ENCODE peak calls at places on chromosomes 6 and 20, in five cellular contexts. One of them, this sample, is unnamed. For H3K9me3 and H3K36me3, the result is how much of the 10 kb centered on the place peaks cover.

GRCh38 chr6:154752015-154752414 is 18.8 kb downstream of the SCAF8 start:
- DNase-seq in HepG2: no peak
- DNase-seq in pancreas: no peak
- DNase-seq in endodermal cell: no peak
- DNase-seq in spleen: no peak
- DNase-seq in this sample: no peak

GRCh38 chr6:101806241-101806640 is 412.7 kb downstream of the GRIK2 start:
- DNase-seq in HepG2: no peak
- DNase-seq in pancreas: no peak
- DNase-seq in endodermal cell: no peak
- DNase-seq in spleen: no peak
- DNase-seq in this sample: no peak

GRCh38 chr6:127952831-127953230 is 52.0 kb upstream of the THEMIS start:
- DNase-seq in HepG2: no peak
- DNase-seq in pancreas: no peak
- DNase-seq in endodermal cell: no peak
- DNase-seq in spleen: no peak
- DNase-seq in this sample: no peak

GRCh38 chr20:64102647-64103354 is 4.6 kb downstream of the NPBWR2 start:
- DNase-seq in HepG2: no peak
- DNase-seq in pancreas: no peak
- DNase-seq in endodermal cell: peak
- DNase-seq in spleen: peak
- DNase-seq in this sample: no peak

GRCh38 chr6:103002282-103002681 is 1608.8 kb downstream of the GRIK2 start:
- DNase-seq in HepG2: no peak
- DNase-seq in pancreas: no peak
- DNase-seq in endodermal cell: no peak
- DNase-seq in spleen: no peak
- DNase-seq in this sample: no peak

GRCh38 chr20:46246527-46246926 is 61.8 kb downstream of the CDH22 start:
- DNase-seq in HepG2: no peak
- DNase-seq in pancreas: no peak
- DNase-seq in endodermal cell: no peak
- DNase-seq in spleen: no peak
- DNase-seq in this sample: no peak

GRCh38 chr6:43798688-43799444 is 28.9 kb downstream of the VEGFA start:
- DNase-seq in HepG2: peak
- DNase-seq in pancreas: peak
- DNase-seq in endodermal cell: no peak
- DNase-seq in spleen: peak
- DNase-seq in this sample: no peak

GRCh38 chr20:19992996-19993908 is 23.9 kb upstream of the NAA20 start:
- DNase-seq in HepG2: peak
- DNase-seq in pancreas: no peak
- DNase-seq in endodermal cell: peak
- DNase-seq in spleen: no peak
- DNase-seq in this sample: no peak

GRCh38 chr20:45993197-45993951 is 15.3 kb upstream of the MMP9 start:
- DNase-seq in HepG2: peak
- DNase-seq in pancreas: no peak
- DNase-seq in endodermal cell: peak
- DNase-seq in spleen: no peak
- DNase-seq in this sample: no peak

GRCh38 chr6:118725944-118726343 is 74.6 kb upstream of the CEP85L start:
- DNase-seq in HepG2: no peak
- DNase-seq in pancreas: no peak
- DNase-seq in endodermal cell: no peak
- DNase-seq in spleen: no peak
- DNase-seq in this sample: peak

GRCh38 chr6:109165392-109165964 is 70.2 kb downstream of the CEP57L1 start:
- DNase-seq in HepG2: peak
- DNase-seq in pancreas: no peak
- DNase-seq in endodermal cell: peak
- DNase-seq in spleen: no peak
- DNase-seq in this sample: no peak

GRCh38 chr6:113442040-113442439 is 415.1 kb upstream of the MARCKS start:
- DNase-seq in HepG2: no peak
- DNase-seq in pancreas: no peak
- DNase-seq in endodermal cell: no peak
- DNase-seq in spleen: no peak
- DNase-seq in this sample: no peak

GRCh38 chr6:106102034-106102433 is 15.9 kb downstream of the PRDM1 start:
- DNase-seq in HepG2: no peak
- DNase-seq in pancreas: no peak
- DNase-seq in endodermal cell: no peak
- DNase-seq in spleen: no peak
- DNase-seq in this sample: no peak

GRCh38 chr6:7238526-7238899 is 74.5 kb downstream of the SSR1 start:
- DNase-seq in HepG2: no peak
- DNase-seq in pancreas: no peak
- DNase-seq in endodermal cell: no peak
- DNase-seq in spleen: no peak
- DNase-seq in this sample: no peak

GRCh38 chr6:70413829-70414494 is 654 bp downstream of the FAM135A start:
- DNase-seq in HepG2: no peak
- DNase-seq in pancreas: no peak
- DNase-seq in endodermal cell: no peak
- DNase-seq in spleen: no peak
- DNase-seq in this sample: no peak

GRCh38 chr20:21862224-21862927 is 156.9 kb downstream of the PAX1 start:
- DNase-seq in HepG2: no peak
- DNase-seq in pancreas: no peak
- DNase-seq in endodermal cell: peak
- DNase-seq in spleen: no peak
- DNase-seq in this sample: no peak

GRCh38 chr6:82862543-82862942 is 203.1 kb downstream of the UBE3D start:
- DNase-seq in HepG2: no peak
- DNase-seq in pancreas: no peak
- DNase-seq in endodermal cell: no peak
- DNase-seq in spleen: no peak
- DNase-seq in this sample: no peak

GRCh38 chr6:108723594-108723993 is 124.6 kb upstream of the ARMC2 start:
- DNase-seq in HepG2: no peak
- DNase-seq in pancreas: no peak
- DNase-seq in endodermal cell: no peak
- DNase-seq in spleen: no peak
- DNase-seq in this sample: no peak

GRCh38 chr6:100664274-100665040 is 199.7 kb upstream of the SIM1 start:
- DNase-seq in HepG2: no peak
- DNase-seq in pancreas: no peak
- DNase-seq in endodermal cell: no peak
- DNase-seq in spleen: no peak
- DNase-seq in this sample: no peak

GRCh38 chr6:444653-445275 is 53.2 kb downstream of the IRF4 start:
- DNase-seq in HepG2: no peak
- DNase-seq in pancreas: no peak
- DNase-seq in endodermal cell: no peak
- DNase-seq in spleen: peak
- DNase-seq in this sample: peak

GRCh38 chr6:13383280-13384163 is 55.2 kb upstream of the TBC1D7 start:
- DNase-seq in HepG2: peak
- DNase-seq in pancreas: peak
- DNase-seq in endodermal cell: no peak
- DNase-seq in spleen: no peak
- DNase-seq in this sample: no peak

GRCh38 chr6:121711472-121711871 is 276.0 kb downstream of the GJA1 start:
- DNase-seq in HepG2: no peak
- DNase-seq in pancreas: no peak
- DNase-seq in endodermal cell: no peak
- DNase-seq in spleen: no peak
- DNase-seq in this sample: no peak

DNA sequence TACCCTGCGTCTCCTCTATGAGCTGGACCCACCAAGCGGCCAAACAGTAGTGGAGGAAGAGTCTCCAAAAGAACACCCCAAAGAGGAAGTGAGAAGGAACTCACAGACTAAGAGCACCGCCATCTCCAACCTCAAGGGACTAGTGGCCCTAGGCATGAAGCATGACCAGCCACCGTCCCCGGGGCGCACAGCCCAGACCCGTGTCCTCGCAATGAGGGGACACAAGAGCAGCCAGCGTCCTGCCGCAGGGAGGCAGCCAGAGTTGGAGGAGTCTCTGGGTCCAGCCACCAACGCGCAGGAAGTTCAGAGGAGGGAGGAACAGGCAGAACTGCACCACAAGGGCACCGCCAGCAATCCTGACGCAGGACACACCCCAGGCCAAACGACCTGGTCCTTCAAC is 72.6 kb downstream of the TAF4 start:
- DNase-seq in HepG2: no peak
- DNase-seq in pancreas: no peak
- DNase-seq in endodermal cell: no peak
- DNase-seq in spleen: no peak
- DNase-seq in this sample: no peak
- H3K9me3 ChIP-seq in HepG2: under half
- H3K9me3 ChIP-seq in pancreas: under half
- H3K9me3 ChIP-seq in endodermal cell: under half
- H3K9me3 ChIP-seq in spleen: under half
- H3K9me3 ChIP-seq in this sample: under half

GRCh38 chr20:32230707-32231106 is 23.0 kb downstream of the POFUT1 start:
- DNase-seq in HepG2: no peak
- DNase-seq in pancreas: no peak
- DNase-seq in endodermal cell: no peak
- DNase-seq in spleen: no peak
- DNase-seq in this sample: no peak

GRCh38 chr20:32229351-32229750 is 21.7 kb downstream of the POFUT1 start:
- DNase-seq in HepG2: no peak
- DNase-seq in pancreas: no peak
- DNase-seq in endodermal cell: no peak
- DNase-seq in spleen: no peak
- DNase-seq in this sample: no peak

GRCh38 chr20:32232487-32232886 is 24.8 kb downstream of the POFUT1 start:
- DNase-seq in HepG2: no peak
- DNase-seq in pancreas: no peak
- DNase-seq in endodermal cell: no peak
- DNase-seq in spleen: no peak
- DNase-seq in this sample: no peak

GRCh38 chr20:32231847-32232246 is 24.2 kb downstream of the POFUT1 start:
- DNase-seq in HepG2: no peak
- DNase-seq in pancreas: no peak
- DNase-seq in endodermal cell: no peak
- DNase-seq in spleen: no peak
- DNase-seq in this sample: peak

DNA sequence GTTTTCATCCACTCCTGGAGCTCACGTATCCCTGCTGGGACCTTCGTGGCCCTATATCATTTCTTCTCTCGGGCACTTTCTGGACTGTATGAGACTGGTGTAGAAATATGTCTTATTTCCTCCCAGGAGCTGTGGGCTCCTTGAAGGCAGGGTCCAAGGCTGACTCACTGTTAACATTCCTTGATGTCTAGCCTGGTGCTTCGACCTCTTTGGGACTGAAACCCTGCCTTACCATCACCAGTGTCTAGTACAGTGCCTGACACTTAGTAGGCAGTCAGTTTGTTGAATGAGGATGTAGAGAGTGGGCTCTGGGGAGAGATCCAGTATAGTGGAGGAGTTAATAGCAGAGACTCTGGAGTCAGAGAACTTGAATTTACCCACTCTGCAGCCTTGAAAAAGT is 23.6 kb downstream of the POFUT1 start:
- DNase-seq in HepG2: no peak
- DNase-seq in pancreas: no peak
- DNase-seq in endodermal cell: no peak
- DNase-seq in spleen: no peak
- DNase-seq in this sample: no peak
- H3K36me3 ChIP-seq in HepG2: half or more
- H3K36me3 ChIP-seq in pancreas: under half
- H3K36me3 ChIP-seq in endodermal cell: half or more
- H3K36me3 ChIP-seq in spleen: under half
- H3K36me3 ChIP-seq in this sample: under half

DNA sequence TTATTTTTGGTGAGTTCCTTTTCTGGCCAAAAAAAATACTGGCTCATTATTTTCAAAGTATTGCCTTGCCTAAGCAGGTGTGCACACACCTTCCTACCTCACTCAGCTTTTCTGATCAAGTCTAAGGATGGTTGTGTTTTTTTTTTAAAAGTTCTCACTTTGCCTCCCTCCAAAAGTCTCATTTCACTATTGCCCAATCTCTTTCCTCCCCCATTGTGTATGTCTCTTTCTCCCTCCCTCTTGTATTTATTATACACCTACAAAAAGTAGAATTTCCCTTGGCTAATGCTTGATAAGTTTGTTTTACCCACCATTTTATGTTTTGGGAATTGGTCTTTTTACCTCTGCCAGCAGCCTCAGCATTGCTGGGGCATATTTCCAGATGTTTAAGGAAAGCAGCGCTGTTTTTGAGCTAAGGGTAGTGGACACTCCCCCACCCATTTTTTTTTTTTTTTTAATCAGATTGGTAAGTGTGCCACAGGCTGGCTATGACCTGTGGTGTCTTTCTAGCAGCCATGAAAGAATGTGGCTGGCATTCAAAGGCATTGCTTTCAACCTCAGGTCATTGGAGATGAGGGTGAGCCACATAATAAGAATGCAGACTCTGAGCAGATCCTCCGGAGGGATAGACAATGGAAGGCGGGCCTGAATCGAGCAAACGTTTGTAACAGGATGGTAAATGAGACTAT is 668.6 kb downstream of the UTRN start:
- DNase-seq in HepG2: no peak
- DNase-seq in pancreas: no peak
- DNase-seq in endodermal cell: no peak
- DNase-seq in spleen: no peak
- DNase-seq in this sample: no peak
- H3K27ac ChIP-seq in HepG2: no peak
- H3K27ac ChIP-seq in pancreas: no peak
- H3K27ac ChIP-seq in endodermal cell: no peak
- H3K27ac ChIP-seq in spleen: no peak
- H3K27ac ChIP-seq in this sample: no peak

GRCh38 chr20:49292010-49292409 is 14.2 kb upstream of the ZNFX1 start:
- DNase-seq in HepG2: no peak
- DNase-seq in pancreas: no peak
- DNase-seq in endodermal cell: peak
- DNase-seq in spleen: no peak
- DNase-seq in this sample: no peak

GRCh38 chr20:49291200-49291599 is 13.3 kb upstream of the ZNFX1 start:
- DNase-seq in HepG2: no peak
- DNase-seq in pancreas: no peak
- DNase-seq in endodermal cell: peak
- DNase-seq in spleen: no peak
- DNase-seq in this sample: no peak

GRCh38 chr20:49290608-49291191 is 12.8 kb upstream of the ZNFX1 start:
- DNase-seq in HepG2: no peak
- DNase-seq in pancreas: no peak
- DNase-seq in endodermal cell: peak
- DNase-seq in spleen: no peak
- DNase-seq in this sample: no peak

GRCh38 chr20:49288784-49289696 is 11.2 kb upstream of the ZNFX1 start:
- DNase-seq in HepG2: no peak
- DNase-seq in pancreas: no peak
- DNase-seq in endodermal cell: peak
- DNase-seq in spleen: no peak
- DNase-seq in this sample: no peak

DNA sequence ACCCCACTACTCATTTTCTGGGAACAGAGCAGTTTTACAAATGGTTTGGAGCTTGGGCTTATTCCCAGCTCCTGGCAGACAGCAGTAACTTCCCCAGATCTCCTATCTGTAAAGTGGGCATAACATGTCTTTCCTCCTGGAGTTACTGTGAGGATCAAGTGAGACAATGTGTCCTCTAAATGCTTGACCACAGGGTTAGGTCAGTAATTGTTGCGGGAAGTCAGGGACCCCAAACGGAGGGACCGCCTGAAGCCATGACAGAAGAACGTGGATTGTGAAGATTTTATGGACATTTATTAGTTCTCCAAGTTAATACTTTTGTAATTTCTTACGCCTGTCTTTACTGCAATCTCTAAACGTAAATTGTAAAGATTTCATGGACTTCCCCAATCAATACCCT is 15.3 kb upstream of the ZNFX1 start:
- DNase-seq in HepG2: no peak
- DNase-seq in pancreas: no peak
- DNase-seq in endodermal cell: peak
- DNase-seq in spleen: no peak
- DNase-seq in this sample: no peak
- H3K9me3 ChIP-seq in HepG2: under half
- H3K9me3 ChIP-seq in pancreas: under half
- H3K9me3 ChIP-seq in endodermal cell: under half
- H3K9me3 ChIP-seq in spleen: under half
- H3K9me3 ChIP-seq in this sample: under half

This sample was measured in CD8-positive, alpha-beta T cell.